ENCODE peak calls at places on chromosomes 7 and 10, in nine cellular contexts. E is A549, P is GM23338, W is HepG2, G is SK-N-SH, T is K562, D is HCT116, H is HL-60, X is GM12878. K is an unnamed sample.

GRCh38 chr10:77187376-77187999 is 450.1 kb downstream of the KCNMA1 start:
- DNase-seq in D (no peak), H (no peak), E (no peak), W (no peak), T (no peak), P (no peak), G (peak; percentile 24), X (no peak), K (no peak)

GRCh38 chr10:121709674-121710073 is 111.4 kb upstream of the FGFR2 start:
- DNase-seq in H (peak; percentile 4), X (no peak), E (no peak), P (no peak), W (no peak), T (no peak), D (no peak), G (no peak), K (no peak)

GRCh38 chr7:118855290-118855689 is 630.8 kb downstream of the ANKRD7 start:
- DNase-seq in P (no peak), E (no peak), D (no peak), X (no peak), G (peak; percentile 69), W (no peak), H (no peak), T (no peak), K (no peak)

GRCh38 chr7:114818501-114818900 is 103.4 kb upstream of the MDFIC start:
- DNase-seq in P (no peak), G (no peak), H (no peak), D (peak; percentile 22), E (peak; percentile 41), W (no peak), T (no peak), X (no peak), K (peak; percentile 20)

GRCh38 chr7:84912993-84913635 is 273.7 kb downstream of the SEMA3D start:
- DNase-seq in H (no peak), X (no peak), T (no peak), P (peak; percentile 64), E (no peak), W (no peak), G (no peak), D (no peak), K (no peak)

GRCh38 chr7:144019457-144019856 is 19.3 kb downstream of the OR6B1 start:
- DNase-seq in D (no peak), P (no peak), X (no peak), W (peak; percentile 69), E (peak; percentile 59), T (no peak), H (no peak), G (no peak), K (no peak)

GRCh38 chr10:98450618-98451017 is 3.9 kb upstream of the HPS1 start:
- DNase-seq in E (no peak), D (no peak), T (no peak), H (no peak), W (no peak), G (no peak), X (no peak), P (no peak), K (no peak)

GRCh38 chr7:34837826-34838225 is 179.8 kb downstream of the NPSR1 start:
- DNase-seq in G (no peak), E (peak; percentile 13), P (no peak), X (no peak), H (no peak), W (no peak), D (no peak), T (no peak), K (no peak)

GRCh38 chr7:110852156-110852858 is 238.6 kb upstream of the LRRN3 start:
- DNase-seq in E (no peak), H (no peak), X (no peak), G (no peak), W (no peak), P (no peak), T (no peak), D (no peak), K (peak; percentile 17)

GRCh38 chr10:25934673-25935139 is 677 bp downstream of the MYO3A start:
- DNase-seq in X (no peak), E (peak; percentile 10), G (peak; percentile 37), T (peak; percentile 10), P (peak; percentile 57), W (no peak), D (no peak), H (no peak), K (no peak)

GRCh38 chr7:92028226-92028625 is 87.6 kb downstream of the AKAP9 start:
- DNase-seq in H (no peak), X (no peak), W (no peak), P (no peak), G (no peak), T (no peak), E (no peak), D (no peak), K (no peak)

GRCh38 chr7:90178592-90179279 is 24.5 kb downstream of the STEAP1 start:
- DNase-seq in P (no peak), G (no peak), W (peak; percentile 41), E (peak; percentile 60), D (peak; percentile 97), T (no peak), H (no peak), X (peak; percentile 65), K (peak; percentile 84)

GRCh38 chr10:113171662-113172061 is 221.6 kb downstream of the TCF7L2 start:
- DNase-seq in E (no peak), T (no peak), G (peak; percentile 68), P (no peak), H (no peak), X (no peak), D (no peak), W (no peak), K (no peak)

GRCh38 chr7:23246540-23246939 is at the start of gene GPNMB:
- DNase-seq in X (no peak), W (no peak), G (peak; percentile 62), P (peak; percentile 49), T (no peak), D (no peak), H (no peak), E (no peak), K (no peak)

GRCh38 chr7:29287366-29287765 is 92.8 kb downstream of the CHN2 start:
- DNase-seq in W (no peak), P (no peak), G (no peak), H (no peak), X (no peak), T (no peak), D (peak; percentile 64), E (peak; percentile 7), K (no peak)

GRCh38 chr10:84525120-84525806 is 196.9 kb downstream of the CCSER2 start:
- DNase-seq in E (no peak), T (peak; percentile 39), W (peak; percentile 60), X (no peak), G (no peak), D (no peak), H (no peak), P (no peak), K (no peak)

DNA sequence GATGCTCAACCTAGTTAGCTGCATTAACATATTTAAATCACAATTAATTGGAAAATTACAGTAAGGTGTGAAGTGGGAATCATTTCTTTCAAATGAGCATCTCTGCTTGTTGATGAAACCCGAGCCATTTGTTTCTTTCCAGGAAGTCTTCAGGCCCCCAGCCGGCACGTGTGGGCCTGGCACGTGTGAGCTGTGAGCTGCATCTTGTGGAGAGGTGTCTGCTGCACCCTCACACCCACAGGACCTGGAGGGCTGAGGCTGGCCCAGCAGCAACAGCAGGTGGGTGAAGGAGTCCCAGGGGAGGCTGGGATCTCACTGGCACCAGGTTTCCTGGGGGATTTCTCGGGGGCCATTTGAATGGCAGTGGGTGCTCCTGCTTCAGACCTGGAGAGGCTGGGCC is 372.5 kb upstream of the MKI67 start:
- DNase-seq in G (no peak), X (no peak), P (no peak), T (no peak), H (no peak), W (no peak), E (no peak), D (no peak), K (no peak)
- TF ChIP-seq REST in G (no peak), X (no peak), P (no peak), T (no peak), H (no peak), W (no peak), E (no peak), D (no peak), K (no peak)

DNA sequence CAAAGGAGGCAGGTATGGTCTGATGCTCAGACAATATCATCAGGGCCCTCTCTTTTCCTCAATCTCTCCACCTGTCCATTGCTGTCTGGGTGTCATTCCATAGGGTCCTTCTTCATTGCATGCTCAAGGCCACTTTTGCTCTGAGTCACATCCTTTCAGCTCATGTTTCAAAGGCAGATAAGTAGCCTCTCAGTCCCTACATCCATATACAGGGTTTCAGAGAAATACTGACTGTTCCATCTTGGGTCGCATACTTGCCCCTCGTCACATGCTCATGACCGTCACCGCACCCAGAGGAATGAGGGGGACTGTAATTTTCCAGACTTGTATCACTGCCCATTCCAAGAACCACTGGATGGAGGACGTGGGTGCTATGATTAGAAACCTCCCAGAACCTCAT is 93.4 kb downstream of the FAM107B start:
- DNase-seq in H (no peak), T (no peak), P (no peak), W (peak; percentile 20), G (no peak), D (no peak), E (no peak), X (no peak), K (no peak)
- TF ChIP-seq REST in H (no peak), T (no peak), P (no peak), W (no peak), G (no peak), D (no peak), E (no peak), X (no peak), K (no peak)

DNA sequence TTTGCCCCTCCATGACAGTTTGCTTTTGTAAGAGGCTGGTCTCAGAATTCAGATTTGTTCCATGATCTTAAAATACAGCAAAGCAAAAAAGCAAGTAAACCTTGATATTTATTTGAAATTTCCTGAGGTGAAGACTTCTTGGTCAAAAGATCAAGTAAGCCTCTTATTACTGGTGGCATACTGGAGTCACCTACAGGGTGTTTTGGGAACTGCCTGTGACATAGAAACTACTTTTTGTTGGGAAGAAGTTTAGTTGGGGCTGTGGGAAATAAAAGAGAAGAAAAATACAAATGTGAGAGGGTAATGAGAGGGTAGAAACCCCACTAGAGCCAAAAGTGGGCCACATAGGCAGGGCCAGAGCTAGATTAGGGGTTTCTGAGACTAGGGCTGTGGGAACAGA is 217.9 kb downstream of the OTUD1 start:
- DNase-seq in W (no peak), D (no peak), T (no peak), H (peak; percentile 4), P (peak; percentile 65), X (no peak), G (no peak), E (no peak), K (no peak)
- TF ChIP-seq REST in W (no peak), D (no peak), T (no peak), H (no peak), P (no peak), X (no peak), G (no peak), E (no peak), K (no peak)

DNA sequence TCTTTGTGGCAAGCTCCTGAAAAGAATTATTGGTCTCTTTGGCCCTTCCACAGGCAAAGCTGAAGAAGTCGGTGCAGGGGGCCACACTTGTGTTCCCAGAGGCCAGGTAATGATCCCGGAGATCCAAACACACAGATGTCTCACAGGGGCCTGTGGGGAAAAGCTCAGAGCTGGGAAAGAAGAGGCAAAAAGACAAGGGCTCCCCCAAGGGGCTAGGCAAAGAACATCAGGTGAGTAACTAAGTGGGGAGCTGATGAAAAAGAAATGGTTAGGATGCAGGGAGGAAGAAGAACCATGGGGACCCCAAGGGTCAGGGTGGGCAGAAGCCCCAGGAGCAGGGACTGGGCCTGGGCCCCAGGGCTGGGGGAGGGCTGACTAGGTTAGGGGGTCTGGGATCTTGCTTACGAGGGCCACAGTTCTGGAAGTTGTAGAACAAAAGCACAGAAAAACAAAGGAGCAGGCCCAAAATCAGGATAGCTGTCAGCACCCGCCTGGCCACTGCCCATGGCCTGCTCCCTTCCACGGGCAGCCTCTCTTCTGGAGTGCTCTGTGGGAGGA is 1.1 kb downstream of the KEL start:
- DNase-seq in G (no peak), W (no peak), H (peak; percentile 14), T (peak; percentile 71), E (no peak), D (peak; percentile 6), P (peak; percentile 20), X (no peak), K (no peak)
- TF ChIP-seq REST in G (no peak), W (no peak), H (no peak), T (no peak), E (no peak), D (no peak), P (no peak), X (no peak), K (no peak)

K was measured in Panc1.